ENCODE peak calls at places on chromosomes 3 and 15, in ten cellular contexts. H is A549, Y is B cell, A is heart left ventricle, Q is breast epithelium, U is upper lobe of left lung, G is heart right ventricle, D is BE2C, K is CD14-positive monocyte, T is body of pancreas. V is an unnamed sample.

GRCh38 chr15:35696767-35697231 is 150.8 kb upstream of the DPH6 start:
- DNase-seq in K (no peak), U (no peak), H (peak), Y (no peak), D (no peak), A (no peak), Q (no peak), T (no peak), G (no peak), V (no peak)

GRCh38 chr3:155426524-155427230 is 133.2 kb upstream of the STRIT1 start:
- DNase-seq in H (no peak), Y (no peak), Q (no peak), U (peak), D (no peak), T (no peak), K (no peak), G (no peak), A (no peak), V (no peak)

GRCh38 chr15:85825719-85826118 is 31.0 kb upstream of the KLHL25 start:
- DNase-seq in U (no peak), D (peak), T (no peak), G (no peak), A (no peak), Q (peak), Y (no peak), H (no peak), K (no peak), V (no peak)

GRCh38 chr3:163045945-163046344 is 1549.3 kb downstream of the OTOL1 start:
- DNase-seq in Y (no peak), T (no peak), U (no peak), Q (no peak), A (no peak), H (no peak), G (no peak), D (no peak), K (no peak), V (no peak)

GRCh38 chr15:76871930-76872329 is 33.2 kb downstream of the SCAPER start:
- DNase-seq in G (no peak), D (no peak), Q (no peak), Y (no peak), A (no peak), T (no peak), K (no peak), H (no peak), U (no peak), V (no peak)

GRCh38 chr15:97929456-97930229 is 30.9 kb upstream of the ARRDC4 start:
- DNase-seq in A (no peak), U (no peak), Q (no peak), K (no peak), H (no peak), T (no peak), G (no peak), D (no peak), Y (no peak), V (peak)

GRCh38 chr15:93103823-93104222 is 14.8 kb upstream of the RGMA start:
- DNase-seq in K (no peak), Q (no peak), T (no peak), H (no peak), G (no peak), U (no peak), Y (no peak), D (no peak), A (no peak), V (no peak)

GRCh38 chr3:23915537-23916108 is 1.2 kb downstream of the NKIRAS1 start:
- DNase-seq in Y (no peak), A (no peak), D (no peak), U (no peak), G (no peak), K (no peak), H (no peak), T (no peak), Q (no peak), V (no peak)

GRCh38 chr3:7813412-7813811 is 688.2 kb upstream of the LMCD1 start:
- DNase-seq in T (no peak), H (no peak), K (no peak), Y (no peak), A (no peak), G (no peak), Q (no peak), U (no peak), D (peak), V (no peak)

GRCh38 chr15:62482715-62483429 is 317.8 kb upstream of the C2CD4B start:
- DNase-seq in A (no peak), K (no peak), Y (no peak), D (peak), G (no peak), U (no peak), H (peak), T (no peak), Q (no peak), V (no peak)

GRCh38 chr3:62445267-62445666 is 71.9 kb upstream of the FEZF2 start:
- DNase-seq in K (no peak), Y (no peak), G (no peak), U (no peak), Q (no peak), H (no peak), T (no peak), A (no peak), D (no peak), V (no peak)

GRCh38 chr3:48422691-48423090 is 7.2 kb downstream of the PLXNB1 start:
- DNase-seq in U (no peak), G (no peak), Y (no peak), A (no peak), K (no peak), Q (no peak), T (no peak), H (no peak), D (no peak), V (no peak)

GRCh38 chr3:48423883-48424695 is 5.8 kb downstream of the PLXNB1 start:
- DNase-seq in K (no peak), Y (no peak), A (no peak), Q (no peak), T (no peak), H (no peak), D (no peak), G (no peak), U (no peak), V (no peak)

GRCh38 chr3:48420561-48420960 is 9.3 kb downstream of the PLXNB1 start:
- DNase-seq in G (no peak), H (no peak), Q (no peak), A (no peak), T (no peak), U (no peak), D (no peak), K (no peak), Y (no peak), V (no peak)

GRCh38 chr3:48423241-48423882 is 6.5 kb downstream of the PLXNB1 start:
- DNase-seq in U (no peak), G (no peak), K (no peak), Q (no peak), D (no peak), T (no peak), A (no peak), H (no peak), Y (peak), V (no peak)

GRCh38 chr3:48422272-48422671 is 7.6 kb downstream of the PLXNB1 start:
- DNase-seq in Q (no peak), G (no peak), D (no peak), A (no peak), K (no peak), U (no peak), H (no peak), T (no peak), Y (peak), V (no peak)
- TF ChIP-seq CTCF in Q (no peak), G (no peak), D (peak), A (no peak), K (no peak), U (no peak), H (no peak), T (no peak), Y (no peak), V (no peak)

GRCh38 chr3:160003520-160004128 is 15.0 kb downstream of the IL12A start:
- DNase-seq in A (peak), G (peak), H (peak), T (peak), Q (no peak), Y (peak), D (peak), U (peak), K (peak), V (peak)
- TF ChIP-seq CTCF in A (peak), G (peak), H (peak), T (peak), Q (no peak), Y (peak), D (peak), U (peak), K (peak), V (peak)

GRCh38 chr3:177282028-177282655 is 84.9 kb upstream of the TBL1XR1 start:
- DNase-seq in U (no peak), G (no peak), T (no peak), H (no peak), K (no peak), A (no peak), Q (no peak), D (no peak), Y (no peak), V (no peak)

GRCh38 chr3:177283983-177284382 is 86.7 kb upstream of the TBL1XR1 start:
- DNase-seq in T (no peak), G (no peak), Q (no peak), U (no peak), H (no peak), K (no peak), D (no peak), A (no peak), Y (no peak), V (no peak)

GRCh38 chr3:177286034-177286433 is 88.8 kb upstream of the TBL1XR1 start:
- DNase-seq in T (no peak), A (no peak), Y (no peak), H (peak), G (no peak), Q (no peak), K (no peak), U (no peak), D (no peak), V (no peak)

GRCh38 chr3:177287231-177287630 is 89.9 kb upstream of the TBL1XR1 start:
- DNase-seq in Y (no peak), A (no peak), H (no peak), U (no peak), D (no peak), Q (no peak), T (no peak), K (no peak), G (no peak), V (no peak)

GRCh38 chr3:177284383-177284881 is 87.2 kb upstream of the TBL1XR1 start:
- DNase-seq in K (peak), A (no peak), D (peak), U (peak), Q (no peak), Y (no peak), H (peak), G (peak), T (peak), V (peak)
- TF ChIP-seq CTCF in K (peak), A (no peak), D (peak), U (no peak), Q (no peak), Y (no peak), H (no peak), G (no peak), T (no peak), V (no peak)

GRCh38 chr3:98185180-98185579 is 18.7 kb downstream of the OR5H15 start:
- DNase-seq in Q (no peak), A (no peak), G (no peak), U (no peak), T (no peak), H (no peak), K (no peak), Y (no peak), D (no peak), V (no peak)
- TF ChIP-seq CTCF in Q (no peak), A (no peak), G (no peak), U (no peak), T (no peak), H (no peak), K (peak), Y (no peak), D (peak), V (no peak)